ENCODE peak calls at places on chromosomes 16 and 17, in seven cellular contexts. W is NB4, N is GM18507, M is SK-N-SH, J is NCI-H1694, F is HAP-1, C is mucosa of gallbladder. B is an unnamed sample.

GRCh38 chr17:16470302-16470701 is 21.7 kb downstream of the LRRC75A start:
- DNase-seq in W (no peak), N (no peak), M (peak; percentile 62), J (peak; percentile 65), F (no peak), C (no peak), B (no peak)

GRCh38 chr17:8001976-8002645 is at the start of gene GUCY2D:
- DNase-seq in W (peak; percentile 77), N (no peak), M (no peak), J (no peak), F (no peak), C (no peak), B (peak; percentile 91)

GRCh38 chr17:48612854-48613691 is 2.0 kb downstream of the HOXB8 start:
- DNase-seq in W (peak; percentile 56), N (no peak), M (peak; percentile 88), J (peak; percentile 30), F (peak; percentile 70), C (no peak), B (peak; percentile 5)

GRCh38 chr17:38869647-38870258 is at the start of gene LASP1:
- DNase-seq in W (peak; percentile 96), N (peak; percentile 84), M (peak; percentile 96), J (peak; percentile 81), F (peak; percentile 91), C (peak; percentile 89), B (peak; percentile 78)

GRCh38 chr16:69179255-69180010 is 7.5 kb upstream of the SNTB2 start:
- DNase-seq in W (peak; percentile 57), N (no peak), M (peak; percentile 54), J (peak; percentile 63), F (peak; percentile 35), C (peak; percentile 82), B (peak; percentile 22)

GRCh38 chr16:23368469-23368868 is 66.4 kb downstream of the SCNN1B start:
- DNase-seq in W (no peak), N (no peak), M (no peak), J (no peak), F (no peak), C (no peak), B (no peak)

GRCh38 chr16:57607676-57608461 is 20.6 kb upstream of the ADGRG1 start:
- DNase-seq in W (no peak), N (no peak), M (no peak), J (no peak), F (no peak), C (peak; percentile 2), B (peak; percentile 11)

GRCh38 chr16:26505501-26505900 is 561.2 kb upstream of the C16orf82 start:
- DNase-seq in W (no peak), N (no peak), M (no peak), J (no peak), F (no peak), C (no peak), B (no peak)

GRCh38 chr16:89906141-89907025 is 12.3 kb upstream of the MC1R start:
- DNase-seq in W (no peak), N (no peak), M (no peak), J (no peak), F (no peak), C (no peak), B (no peak)

GRCh38 chr16:70592106-70592571 is 54.2 kb upstream of the IL34 start:
- DNase-seq in W (no peak), N (no peak), M (no peak), J (no peak), F (no peak), C (no peak), B (no peak)

GRCh38 chr16:11989238-11990160 is 13.0 kb downstream of the SNX29 start:
- DNase-seq in W (peak; percentile 82), N (no peak), M (no peak), J (no peak), F (no peak), C (no peak), B (no peak)

GRCh38 chr16:86509759-86510464 is 415 bp upstream of the FOXF1 start:
- DNase-seq in W (peak; percentile 55), N (no peak), M (no peak), J (no peak), F (peak; percentile 77), C (peak; percentile 78), B (no peak)

GRCh38 chr17:74840989-74841666 is 18.6 kb downstream of the GRIN2C start:
- DNase-seq in W (peak; percentile 74), N (no peak), M (no peak), J (peak; percentile 33), F (no peak), C (peak; percentile 46), B (peak; percentile 79)

GRCh38 chr17:48505788-48506187 is 25.0 kb downstream of the HOXB1 start:
- DNase-seq in W (peak; percentile 72), N (no peak), M (no peak), J (no peak), F (no peak), C (peak; percentile 18), B (peak; percentile 79)

GRCh38 chr16:17578921-17579876 is 108.4 kb upstream of the XYLT1 start:
- DNase-seq in W (peak; percentile 67), N (peak; percentile 36), M (peak; percentile 66), J (peak; percentile 46), F (peak; percentile 38), C (peak; percentile 67), B (peak; percentile 64)

GRCh38 chr16:67967956-67968439 is 439 bp downstream of the SLC12A4 start:
- DNase-seq in W (peak; percentile 61), N (no peak), M (peak; percentile 82), J (no peak), F (peak; percentile 54), C (no peak), B (peak; percentile 34)

GRCh38 chr17:77598241-77598620 is 360.3 kb upstream of the TNRC6C start:
- DNase-seq in W (no peak), N (no peak), M (no peak), J (no peak), F (no peak), C (no peak), B (no peak)

B was measured in MV-4-11.